ENCODE peak calls at places on chromosomes 5 and 9, in six cellular contexts. O, Q, H, M, J and Z are unnamed samples.

GRCh38 chr5:72268260-72268659 is 51.8 kb downstream of the MRPS27 start:
- DNase-seq in O (no peak), H (no peak), J (no peak), M (no peak), Q (no peak), Z (no peak)

GRCh38 chr9:91935066-91935729 is 14.8 kb downstream of the ROR2 start:
- DNase-seq in M (no peak), H (no peak), J (no peak), O (no peak), Q (no peak), Z (no peak)

GRCh38 chr9:106535439-106535838 is 327.5 kb upstream of the ZNF462 start:
- DNase-seq in M (no peak), O (no peak), H (no peak), J (no peak), Q (no peak), Z (no peak)

GRCh38 chr5:96772542-96772941 is 35.2 kb downstream of the ERAP1 start:
- DNase-seq in O (no peak), M (no peak), Q (no peak), J (no peak), H (no peak), Z (no peak)

GRCh38 chr5:176817864-176818377 is 7.6 kb downstream of the UNC5A start:
- DNase-seq in Q (peak; percentile 79), M (no peak), J (peak; percentile 26), H (peak; percentile 36), O (no peak), Z (peak; percentile 16)

GRCh38 chr9:136531904-136532798 is 13.7 kb downstream of the NOTCH1 start:
- DNase-seq in Q (no peak), J (no peak), H (no peak), O (no peak), M (no peak), Z (no peak)

GRCh38 chr5:52801329-52801728 is 13.6 kb downstream of the ITGA1 start:
- DNase-seq in O (no peak), M (no peak), H (no peak), Q (no peak), J (peak; percentile 60), Z (peak; percentile 48)

GRCh38 chr9:109498195-109499060 is at the start of gene PTPN3:
- DNase-seq in M (no peak), J (no peak), O (no peak), H (no peak), Q (no peak), Z (no peak)

GRCh38 chr5:150137997-150138396 is 17.6 kb downstream of the PDGFRB start:
- DNase-seq in Q (no peak), H (no peak), O (no peak), M (no peak), J (peak; percentile 59), Z (peak; percentile 33)

GRCh38 chr9:96289392-96289791 is 12.6 kb downstream of the HSD17B3 start:
- DNase-seq in M (no peak), H (no peak), J (no peak), Q (no peak), O (no peak), Z (no peak)

GRCh38 chr9:99173570-99174504 is 47.9 kb downstream of the ALG2 start:
- DNase-seq in J (no peak), H (no peak), M (no peak), O (no peak), Q (no peak), Z (no peak)

GRCh38 chr5:147223951-147224791 is 10.7 kb upstream of the STK32A start:
- DNase-seq in J (peak; percentile 56), M (no peak), Q (no peak), O (peak; percentile 36), H (no peak), Z (peak; percentile 60)

GRCh38 chr9:106893088-106893487 is 30.1 kb downstream of the ZNF462 start:
- DNase-seq in M (no peak), H (no peak), O (peak; percentile 47), J (peak; percentile 89), Q (no peak), Z (peak; percentile 66)

GRCh38 chr5:9546973-9547947 is 1.4 kb upstream of the SEMA5A start:
- DNase-seq in O (no peak), Q (no peak), J (peak; percentile 74), M (no peak), H (no peak), Z (peak; percentile 53)

GRCh38 chr9:112233769-112234168 is 58.7 kb upstream of the SUSD1 start:
- DNase-seq in H (no peak), M (no peak), Q (no peak), J (peak; percentile 69), O (no peak), Z (no peak)

GRCh38 chr9:35731415-35732184 is 395 bp downstream of the TLN1 start:
- DNase-seq in M (no peak), Q (no peak), O (no peak), H (no peak), J (no peak), Z (no peak)

GRCh38 chr9:93246526-93246925 is 62.6 kb downstream of the WNK2 start:
- DNase-seq in Q (no peak), H (no peak), M (no peak), O (no peak), J (no peak), Z (no peak)

GRCh38 chr9:126155756-126156664 is 170.6 kb upstream of the MVB12B start:
- DNase-seq in H (no peak), J (no peak), M (no peak), Q (no peak), O (no peak), Z (no peak)

GRCh38 chr5:143887302-143887638 is 75.3 kb downstream of the HMHB1 start:
- DNase-seq in Q (no peak), J (peak; percentile 53), O (no peak), H (no peak), M (no peak), Z (peak; percentile 40)

GRCh38 chr5:75681125-75681830 is 36.0 kb downstream of the POC5 start:
- DNase-seq in O (peak; percentile 15), J (peak; percentile 62), Q (no peak), H (peak; percentile 21), M (no peak), Z (peak; percentile 50)

GRCh38 chr9:137298401-137298982 is 3.6 kb downstream of the NRARP start:
- DNase-seq in H (no peak), M (no peak), J (no peak), O (no peak), Q (no peak), Z (peak; percentile 94)

GRCh38 chr5:35063386-35063785 is 15.6 kb upstream of the AGXT2 start:
- DNase-seq in M (no peak), J (no peak), O (no peak), H (no peak), Q (no peak), Z (no peak)

GRCh38 chr5:14879985-14880589 is 8.5 kb upstream of the ANKH start:
- DNase-seq in M (no peak), H (no peak), J (peak; percentile 43), O (no peak), Q (no peak), Z (no peak)

GRCh38 chr9:38125889-38126288 is 56.9 kb upstream of the SHB start:
- DNase-seq in O (no peak), J (no peak), H (no peak), Q (no peak), M (no peak), Z (no peak)

GRCh38 chr9:21902112-21902511 is 92.1 kb downstream of the CDKN2A start:
- DNase-seq in M (no peak), J (no peak), O (no peak), Q (no peak), H (no peak), Z (peak; percentile 25)

GRCh38 chr9:132997591-132997990 is 19.1 kb downstream of the GFI1B start:
- DNase-seq in H (no peak), J (peak; percentile 47), M (no peak), O (no peak), Q (no peak), Z (no peak)

GRCh38 chr9:84323777-84324317 is 16.7 kb downstream of the SLC28A3 start:
- DNase-seq in Q (no peak), O (no peak), H (no peak), J (no peak), M (no peak), Z (peak; percentile 4)

GRCh38 chr9:37454238-37454637 is 11.0 kb downstream of the ZBTB5 start:
- DNase-seq in H (no peak), O (no peak), M (no peak), Q (no peak), J (no peak), Z (no peak)

GRCh38 chr5:173925449-173926071 is 37.4 kb downstream of the CPEB4 start:
- DNase-seq in Q (no peak), O (peak; percentile 38), M (no peak), J (peak; percentile 34), H (peak; percentile 16), Z (peak; percentile 70)

GRCh38 chr9:120043448-120043847 is 536.5 kb downstream of the CDK5RAP2 start:
- DNase-seq in Q (no peak), M (no peak), H (no peak), J (no peak), O (no peak), Z (no peak)

GRCh38 chr5:179802207-179802883 is 4.3 kb downstream of the MGAT4B start:
- DNase-seq in M (no peak), O (no peak), J (no peak), Q (no peak), H (no peak), Z (no peak)

GRCh38 chr9:23739753-23740152 is 86.3 kb downstream of the ELAVL2 start:
- DNase-seq in H (no peak), J (no peak), M (no peak), Q (no peak), O (no peak), Z (no peak)